ENCODE peak calls at places on chromosome 15, in four cellular contexts. One of them, this sample, is unnamed.

GRCh38 chr15:68176601-68177000 is 28.5 kb downstream of the CALML4 start:
- DNase-seq in HT1080: no peak
- DNase-seq in left colon: no peak
- DNase-seq in AG09319: no peak
- DNase-seq in this sample: no peak

GRCh38 chr15:64426845-64427465 is 33.4 kb upstream of the ZNF609 start:
- DNase-seq in AG09319: peak
- DNase-seq in left colon: no peak
- DNase-seq in HT1080: peak
- DNase-seq in this sample: no peak

GRCh38 chr15:83613146-83613635 is 40.7 kb upstream of the ADAMTSL3 start:
- DNase-seq in AG09319: no peak
- DNase-seq in HT1080: no peak
- DNase-seq in left colon: no peak
- DNase-seq in this sample: no peak

GRCh38 chr15:73002509-73002908 is 49.8 kb upstream of the NEO1 start:
- DNase-seq in HT1080: peak
- DNase-seq in left colon: no peak
- DNase-seq in AG09319: no peak
- DNase-seq in this sample: peak

GRCh38 chr15:49832421-49832980 is 211.7 kb downstream of the DTWD1 start:
- DNase-seq in AG09319: no peak
- DNase-seq in left colon: peak
- DNase-seq in HT1080: peak
- DNase-seq in this sample: no peak

GRCh38 chr15:35439291-35439690 is 106.7 kb downstream of the DPH6 start:
- DNase-seq in AG09319: peak
- DNase-seq in HT1080: no peak
- DNase-seq in left colon: no peak
- DNase-seq in this sample: peak

GRCh38 chr15:83487519-83487918 is 40.4 kb downstream of the SH3GL3 start:
- DNase-seq in HT1080: no peak
- DNase-seq in AG09319: no peak
- DNase-seq in left colon: no peak
- DNase-seq in this sample: no peak

GRCh38 chr15:32864841-32865240 is 147.0 kb downstream of the GREM1 start:
- DNase-seq in left colon: no peak
- DNase-seq in HT1080: no peak
- DNase-seq in AG09319: no peak
- DNase-seq in this sample: no peak

GRCh38 chr15:99452728-99453643 is 112.8 kb upstream of the MEF2A start:
- DNase-seq in left colon: peak
- DNase-seq in HT1080: no peak
- DNase-seq in AG09319: no peak
- DNase-seq in this sample: no peak